ENCODE peak calls at places on chromosomes 12 and 14, in nine cellular contexts. H, E, Q, J, O, I, L, N and B are unnamed samples.

GRCh38 chr12:117101953-117102833 is 3.0 kb upstream of the TESC start:
- DNase-seq in H (no peak), E (no peak), Q (no peak), J (no peak), O (no peak), I (no peak), L (no peak), N (no peak), B (no peak)

GRCh38 chr14:63134801-63135200 is 69.4 kb upstream of the RHOJ start:
- DNase-seq in H (peak), E (peak), Q (no peak), J (no peak), O (no peak), I (peak), L (no peak), N (peak), B (peak)

GRCh38 chr12:14874882-14875281 is 10.8 kb downstream of the MGP start:
- DNase-seq in H (no peak), E (no peak), Q (no peak), J (no peak), O (no peak), I (peak), L (no peak), N (no peak), B (no peak)

GRCh38 chr12:64006211-64006610 is 161.7 kb downstream of the SRGAP1 start:
- DNase-seq in H (no peak), E (peak), Q (no peak), J (no peak), O (no peak), I (no peak), L (no peak), N (no peak), B (peak)

GRCh38 chr12:34402899-34403705 is 380.8 kb downstream of the ALG10 start:
- DNase-seq in H (peak), E (no peak), Q (peak), J (no peak), O (peak), I (no peak), L (peak), N (no peak), B (no peak)

GRCh38 chr12:22527999-22528398 is 16.3 kb downstream of the C2CD5 start:
- DNase-seq in H (no peak), E (peak), Q (no peak), J (peak), O (no peak), I (peak), L (no peak), N (no peak), B (peak)

GRCh38 chr14:78921856-78922255 is 751.7 kb downstream of the NRXN3 start:
- DNase-seq in H (no peak), E (peak), Q (no peak), J (peak), O (no peak), I (peak), L (no peak), N (peak), B (peak)

GRCh38 chr14:52790011-52790755 is 1.2 kb downstream of the GNPNAT1 start:
- DNase-seq in H (no peak), E (peak), Q (no peak), J (no peak), O (no peak), I (peak), L (no peak), N (peak), B (peak)

GRCh38 chr14:64762044-64763034 is 58.1 kb downstream of the PLEKHG3 start:
- DNase-seq in H (peak), E (peak), Q (peak), J (peak), O (peak), I (peak), L (peak), N (peak), B (peak)

GRCh38 chr14:63228221-63228620 is 24.0 kb downstream of the RHOJ start:
- DNase-seq in H (no peak), E (no peak), Q (no peak), J (no peak), O (no peak), I (no peak), L (no peak), N (no peak), B (peak)

GRCh38 chr12:67545298-67545697 is 103.2 kb upstream of the DYRK2 start:
- DNase-seq in H (no peak), E (no peak), Q (no peak), J (no peak), O (no peak), I (no peak), L (no peak), N (no peak), B (no peak)

GRCh38 chr12:8678661-8679111 is 16.1 kb upstream of the MFAP5 start:
- DNase-seq in H (no peak), E (peak), Q (no peak), J (no peak), O (no peak), I (no peak), L (no peak), N (no peak), B (peak)

DNA sequence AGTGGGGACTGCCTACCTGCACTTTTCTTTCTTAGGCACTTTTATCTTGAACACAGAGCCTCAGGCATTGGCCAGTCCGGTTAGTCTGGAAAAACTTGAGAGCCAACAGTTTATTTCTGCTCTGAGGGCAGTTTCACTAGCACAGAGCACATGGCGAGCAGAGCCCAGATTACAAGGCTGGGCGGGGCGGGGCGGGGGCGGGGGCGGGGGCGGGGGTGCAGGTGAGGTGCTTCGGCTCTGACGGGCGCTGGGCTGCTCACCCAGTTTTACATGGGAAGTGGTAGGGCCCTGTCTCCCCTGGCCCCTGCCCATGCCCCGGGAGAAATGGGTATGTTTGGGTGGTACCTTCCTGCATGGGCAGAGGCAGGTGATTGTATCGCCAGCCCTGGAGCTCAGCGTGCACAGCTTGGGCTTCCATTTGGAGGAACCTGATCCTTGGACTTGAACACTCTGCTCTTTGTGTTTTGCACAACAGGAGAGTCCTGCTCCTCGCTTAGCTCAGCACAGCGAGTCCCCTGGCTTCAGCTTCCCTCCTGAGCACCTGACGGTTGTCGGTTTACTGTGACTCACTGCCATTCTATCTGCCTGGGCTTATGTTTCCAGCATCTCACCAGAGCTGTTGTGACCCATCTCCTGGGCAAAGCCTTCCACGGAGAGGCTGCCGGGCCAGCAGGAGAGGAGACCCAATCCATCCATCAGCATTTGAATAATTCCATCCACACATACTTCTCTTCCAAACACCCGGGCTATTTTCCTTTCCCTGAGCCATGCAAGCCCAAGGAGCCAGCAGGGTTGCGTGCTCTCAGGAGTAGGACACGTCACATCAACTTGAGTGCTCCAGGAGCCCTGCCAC is 108.5 kb downstream of the ARF6 start:
- DNase-seq in H (peak), E (peak), Q (no peak), J (no peak), O (peak), I (peak), L (peak), N (peak), B (peak)
- H3K4me3 ChIP-seq in H (peak), E (no peak), Q (no peak), J (no peak), O (peak), I (peak), L (no peak), N (no peak), B (peak)

GRCh38 chr14:67882973-67883372 is 63.4 kb downstream of the RAD51B start:
- DNase-seq in H (no peak), E (no peak), Q (no peak), J (no peak), O (no peak), I (no peak), L (no peak), N (no peak), B (no peak)

GRCh38 chr14:67886221-67886620 is 66.6 kb downstream of the RAD51B start:
- DNase-seq in H (no peak), E (no peak), Q (no peak), J (no peak), O (no peak), I (no peak), L (no peak), N (no peak), B (no peak)

GRCh38 chr14:67887478-67887877 is 67.9 kb downstream of the RAD51B start:
- DNase-seq in H (no peak), E (no peak), Q (no peak), J (no peak), O (no peak), I (no peak), L (no peak), N (no peak), B (no peak)

GRCh38 chr14:67881225-67881624 is 61.6 kb downstream of the RAD51B start:
- DNase-seq in H (no peak), E (no peak), Q (no peak), J (no peak), O (no peak), I (no peak), L (no peak), N (no peak), B (no peak)

DNA sequence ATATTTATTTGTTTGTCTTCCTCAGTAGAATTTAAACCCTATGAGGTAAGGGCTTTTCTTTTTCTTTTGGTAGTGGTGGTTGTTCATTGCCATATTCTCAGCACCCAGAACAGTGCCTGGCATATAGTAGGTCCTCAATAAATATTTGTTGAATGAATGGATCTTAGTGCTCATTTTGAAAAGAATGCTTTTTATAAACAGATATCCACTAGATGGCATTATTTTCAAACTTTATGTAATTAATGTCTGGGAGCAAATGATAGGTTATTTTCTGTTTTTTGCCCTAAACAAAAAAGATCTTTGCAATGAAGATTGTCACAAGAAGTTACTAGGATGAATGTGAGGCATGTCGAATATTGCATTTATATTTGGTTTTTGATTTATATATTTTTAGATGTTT is 64.1 kb downstream of the RAD51B start:
- DNase-seq in H (no peak), E (peak), Q (no peak), J (no peak), O (no peak), I (peak), L (no peak), N (peak), B (peak)
- TF ChIP-seq CTCF in H (no peak), E (no peak), Q (peak), J (peak), O (peak), I (peak), L (peak), N (peak), B (peak)

DNA sequence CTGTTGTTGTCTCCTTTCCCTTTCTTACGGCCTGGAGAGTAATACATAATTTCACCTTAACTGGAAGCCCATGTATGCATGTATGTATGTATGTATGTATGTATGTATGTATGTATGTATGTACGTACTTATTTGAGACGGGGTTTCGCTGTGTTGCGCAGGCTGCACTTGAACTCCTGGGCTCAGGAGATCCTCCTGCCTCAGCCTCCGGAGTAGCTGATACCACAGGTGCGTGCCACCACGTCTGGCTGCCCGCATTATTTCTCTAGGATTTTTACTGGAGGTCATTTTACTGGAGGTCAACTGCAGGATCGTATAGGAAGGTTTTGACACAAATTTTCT is 644 bp upstream of the OS9 start:
- DNase-seq in H (no peak), E (no peak), Q (no peak), J (no peak), O (no peak), I (no peak), L (no peak), N (no peak), B (no peak)
- H3K4me3 ChIP-seq in H (peak), E (peak), Q (peak), J (peak), O (peak), I (peak), L (peak), N (peak), B (peak)

GRCh38 chr14:39417014-39417413 is 15.2 kb downstream of the FBXO33 start:
- DNase-seq in H (no peak), E (no peak), Q (no peak), J (no peak), O (no peak), I (peak), L (no peak), N (peak), B (peak)
- TF ChIP-seq CTCF in H (no peak), E (peak), Q (peak), J (peak), O (no peak), I (peak), L (no peak), N (peak), B (peak)

GRCh38 chr14:24312736-24313507 is 1.6 kb downstream of the LTB4R start:
- DNase-seq in H (no peak), E (no peak), Q (no peak), J (no peak), O (peak), I (no peak), L (no peak), N (no peak), B (no peak)

GRCh38 chr14:24315243-24315806 is 4.0 kb downstream of the LTB4R start:
- DNase-seq in H (no peak), E (no peak), Q (no peak), J (no peak), O (no peak), I (no peak), L (no peak), N (no peak), B (no peak)

GRCh38 chr14:24313912-24314311 is 2.6 kb downstream of the LTB4R start:
- DNase-seq in H (no peak), E (no peak), Q (no peak), J (no peak), O (peak), I (no peak), L (no peak), N (no peak), B (no peak)

GRCh38 chr14:24315807-24316596 is 4.7 kb downstream of the LTB4R start:
- DNase-seq in H (peak), E (no peak), Q (peak), J (no peak), O (peak), I (no peak), L (no peak), N (no peak), B (no peak)

DNA sequence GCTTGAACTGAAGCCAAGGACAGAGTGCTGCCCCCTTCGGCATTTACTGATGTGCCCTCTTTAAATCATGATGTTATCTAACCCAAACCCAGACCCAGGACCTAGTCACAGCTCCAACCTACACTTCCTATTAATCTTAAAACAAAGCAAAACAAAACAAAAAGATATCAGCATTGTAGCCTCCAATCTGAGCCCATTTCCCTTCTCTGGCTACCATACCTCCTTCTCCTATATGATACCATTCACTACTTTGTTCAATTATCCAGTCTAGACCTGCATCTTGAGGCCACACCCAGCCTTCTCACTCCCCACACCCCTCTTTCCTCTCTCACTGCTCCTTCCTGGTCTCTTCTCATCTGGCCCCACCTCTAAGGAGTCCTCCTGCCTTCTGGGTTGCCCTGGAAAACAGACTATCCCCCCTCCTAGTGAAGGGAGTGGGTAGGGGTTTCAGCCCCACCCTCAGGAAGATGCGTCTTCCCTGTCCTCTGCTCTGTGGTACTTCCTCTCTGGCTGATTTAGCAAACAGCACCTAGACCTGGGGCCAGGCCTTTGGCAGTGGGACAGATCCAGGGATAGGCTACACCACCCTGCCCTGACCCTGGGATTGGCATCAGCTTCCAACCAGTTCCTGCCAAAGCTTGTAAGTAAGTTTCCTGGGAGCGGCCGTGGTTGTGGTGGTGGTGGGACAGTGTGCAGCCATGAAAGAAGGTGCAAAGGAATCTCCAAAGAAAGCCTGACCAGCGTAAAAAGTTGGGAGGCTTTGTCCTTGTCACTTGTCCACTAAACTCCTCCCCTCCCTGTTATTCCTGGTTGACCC is 3.3 kb downstream of the LTB4R start:
- DNase-seq in H (no peak), E (no peak), Q (no peak), J (no peak), O (peak), I (no peak), L (no peak), N (no peak), B (no peak)
- H3K4me3 ChIP-seq in H (no peak), E (no peak), Q (no peak), J (no peak), O (no peak), I (no peak), L (no peak), N (no peak), B (no peak)

DNA sequence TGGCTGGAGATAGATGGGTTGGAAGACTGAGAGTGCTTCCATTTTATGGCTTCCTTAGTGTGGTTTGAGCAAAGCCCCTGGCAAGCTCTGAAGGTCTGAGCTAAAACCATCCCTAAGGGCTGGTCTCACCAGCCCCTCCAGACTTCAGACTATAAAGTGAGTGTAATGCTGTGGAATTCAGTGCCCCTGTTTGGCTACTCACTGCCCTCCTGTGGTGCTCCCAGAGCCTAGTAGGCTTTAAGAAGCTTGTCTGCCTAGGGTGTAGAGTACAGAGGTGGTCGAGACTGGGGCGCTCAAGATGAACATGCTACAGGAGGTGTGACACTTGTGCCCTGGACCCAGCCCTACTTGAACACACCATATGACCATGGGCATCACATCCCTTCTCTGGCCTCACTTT is 246.7 kb upstream of the FKBP4 start:
- DNase-seq in H (no peak), E (no peak), Q (no peak), J (no peak), O (no peak), I (no peak), L (no peak), N (no peak), B (no peak)
- TF ChIP-seq CTCF in H (no peak), E (no peak), Q (no peak), J (no peak), O (no peak), I (no peak), L (no peak), N (no peak), B (no peak)

DNA sequence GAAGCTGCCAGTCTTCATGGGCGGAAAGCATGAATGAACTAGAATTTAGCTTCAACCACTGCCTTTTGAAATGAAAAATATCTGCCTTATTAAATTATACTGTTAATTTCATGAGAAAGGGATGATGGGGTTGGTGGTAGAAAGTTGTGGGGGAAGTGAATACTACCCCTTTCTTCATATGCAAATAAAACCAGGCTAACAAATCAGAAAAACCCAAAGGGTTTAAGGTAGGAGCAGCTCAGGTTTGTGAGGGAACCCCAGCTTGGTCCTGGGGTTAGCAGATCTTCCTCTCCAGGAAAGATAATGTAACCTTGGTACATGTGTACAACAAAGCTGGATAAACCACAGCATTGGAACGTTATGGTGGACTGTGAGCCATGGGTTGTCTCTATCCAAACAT is 84.0 kb downstream of the PPP2R5C start:
- DNase-seq in H (no peak), E (no peak), Q (no peak), J (no peak), O (no peak), I (no peak), L (no peak), N (no peak), B (no peak)
- H3K4me3 ChIP-seq in H (no peak), E (no peak), Q (no peak), J (no peak), O (no peak), I (no peak), L (no peak), N (no peak), B (no peak)

GRCh38 chr14:43407721-43408120 is 1099.4 kb downstream of the FSCB start:
- DNase-seq in H (no peak), E (no peak), Q (no peak), J (no peak), O (no peak), I (peak), L (no peak), N (no peak), B (no peak)

GRCh38 chr14:43410631-43411030 is 1096.5 kb downstream of the FSCB start:
- DNase-seq in H (no peak), E (no peak), Q (no peak), J (no peak), O (no peak), I (no peak), L (no peak), N (no peak), B (no peak)

GRCh38 chr14:43408472-43408871 is 1098.6 kb downstream of the FSCB start:
- DNase-seq in H (no peak), E (no peak), Q (no peak), J (no peak), O (no peak), I (peak), L (no peak), N (no peak), B (no peak)

GRCh38 chr14:43411841-43412240 is 1095.2 kb downstream of the FSCB start:
- DNase-seq in H (no peak), E (no peak), Q (no peak), J (no peak), O (no peak), I (no peak), L (no peak), N (no peak), B (no peak)

DNA sequence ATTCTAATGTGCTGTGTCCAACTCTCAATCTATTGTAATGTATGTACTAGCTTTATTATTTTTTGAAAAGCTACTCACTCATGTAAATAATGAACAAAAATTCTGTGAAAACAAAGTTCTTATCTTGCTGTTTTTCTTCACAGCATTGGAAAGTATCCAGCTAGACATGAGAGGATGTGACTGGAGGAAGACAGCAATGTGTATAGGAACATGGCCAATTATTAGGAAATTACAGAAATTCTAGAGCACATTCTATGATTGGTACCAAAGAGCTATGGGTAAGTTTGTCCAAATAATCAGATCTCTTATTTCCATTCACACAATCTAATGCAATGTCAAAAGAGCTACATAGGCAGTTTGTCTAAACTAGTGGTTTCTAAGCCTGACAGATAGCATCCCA is 1100.1 kb downstream of the FSCB start:
- DNase-seq in H (no peak), E (no peak), Q (no peak), J (no peak), O (no peak), I (no peak), L (no peak), N (no peak), B (no peak)
- TF ChIP-seq CTCF in H (no peak), E (no peak), Q (no peak), J (no peak), O (no peak), I (no peak), L (no peak), N (no peak), B (no peak)